ENCODE peak calls at places on chromosomes 1 and 21, in four cellular contexts. One of them, this sample, is unnamed.

GRCh38 chr1:2468041-2468472 is 8.0 kb upstream of the PLCH2 start:
- DNase-seq in hypothalamus: no peak
- DNase-seq in Right ventricle myocardium superior: no peak
- DNase-seq in AG04450: peak
- DNase-seq in this sample: no peak

GRCh38 chr1:32801096-32801713 is 16.0 kb downstream of the YARS1 start:
- DNase-seq in Right ventricle myocardium superior: no peak
- DNase-seq in hypothalamus: no peak
- DNase-seq in AG04450: peak
- DNase-seq in this sample: no peak

GRCh38 chr1:229624906-229625871 is 733 bp downstream of the TAF5L start:
- DNase-seq in Right ventricle myocardium superior: peak
- DNase-seq in AG04450: no peak
- DNase-seq in hypothalamus: peak
- DNase-seq in this sample: peak

GRCh38 chr1:200731654-200732332 is 6.9 kb upstream of the CAMSAP2 start:
- DNase-seq in AG04450: no peak
- DNase-seq in hypothalamus: no peak
- DNase-seq in Right ventricle myocardium superior: no peak
- DNase-seq in this sample: no peak

GRCh38 chr1:76862447-76862846 is 4.8 kb upstream of the ST6GALNAC5 start:
- DNase-seq in AG04450: peak
- DNase-seq in Right ventricle myocardium superior: no peak
- DNase-seq in hypothalamus: no peak
- DNase-seq in this sample: no peak

GRCh38 chr1:5905431-5905830 is 86.8 kb downstream of the NPHP4 start:
- DNase-seq in Right ventricle myocardium superior: no peak
- DNase-seq in AG04450: no peak
- DNase-seq in hypothalamus: no peak
- DNase-seq in this sample: no peak

GRCh38 chr1:9728451-9729295 is 77.1 kb downstream of the PIK3CD start:
- DNase-seq in AG04450: no peak
- DNase-seq in hypothalamus: no peak
- DNase-seq in Right ventricle myocardium superior: no peak
- DNase-seq in this sample: no peak

GRCh38 chr1:203649551-203650011 is 22.9 kb downstream of the ATP2B4 start:
- DNase-seq in hypothalamus: no peak
- DNase-seq in AG04450: no peak
- DNase-seq in Right ventricle myocardium superior: no peak
- DNase-seq in this sample: no peak

GRCh38 chr1:181778630-181779285 is 282.8 kb downstream of the ZNF648 start:
- DNase-seq in Right ventricle myocardium superior: no peak
- DNase-seq in hypothalamus: no peak
- DNase-seq in AG04450: no peak
- DNase-seq in this sample: no peak

GRCh38 chr1:18085387-18086074 is 22.1 kb upstream of the IGSF21 start:
- DNase-seq in AG04450: no peak
- DNase-seq in hypothalamus: no peak
- DNase-seq in Right ventricle myocardium superior: no peak
- DNase-seq in this sample: no peak

GRCh38 chr1:101188311-101188710 is 48.5 kb upstream of the S1PR1 start:
- DNase-seq in Right ventricle myocardium superior: no peak
- DNase-seq in AG04450: no peak
- DNase-seq in hypothalamus: no peak
- DNase-seq in this sample: no peak

GRCh38 chr1:94100785-94101612 is 19.9 kb downstream of the ABCA4 start:
- DNase-seq in hypothalamus: no peak
- DNase-seq in Right ventricle myocardium superior: no peak
- DNase-seq in AG04450: no peak
- DNase-seq in this sample: no peak

GRCh38 chr1:45594412-45594811 is 10.6 kb downstream of the NASP start:
- DNase-seq in hypothalamus: no peak
- DNase-seq in Right ventricle myocardium superior: no peak
- DNase-seq in AG04450: no peak
- DNase-seq in this sample: no peak

GRCh38 chr21:38299651-38300050 is 42.9 kb downstream of the KCNJ15 start:
- DNase-seq in AG04450: no peak
- DNase-seq in hypothalamus: no peak
- DNase-seq in Right ventricle myocardium superior: no peak
- DNase-seq in this sample: no peak

GRCh38 chr1:21517161-21517589 is 8.0 kb downstream of the ALPL start:
- DNase-seq in Right ventricle myocardium superior: no peak
- DNase-seq in hypothalamus: no peak
- DNase-seq in AG04450: no peak
- DNase-seq in this sample: no peak

GRCh38 chr21:10641107-10641506 is 119.7 kb downstream of the TPTE start:
- DNase-seq in AG04450: no peak
- DNase-seq in hypothalamus: no peak
- DNase-seq in Right ventricle myocardium superior: no peak
- DNase-seq in this sample: no peak

GRCh38 chr1:24289937-24290595 is 29.1 kb upstream of the GRHL3 start:
- DNase-seq in AG04450: peak
- DNase-seq in hypothalamus: peak
- DNase-seq in Right ventricle myocardium superior: peak
- DNase-seq in this sample: peak

GRCh38 chr1:156842618-156843300 is 16.2 kb downstream of the INSRR start:
- DNase-seq in AG04450: no peak
- DNase-seq in Right ventricle myocardium superior: no peak
- DNase-seq in hypothalamus: no peak
- DNase-seq in this sample: no peak

This sample was measured in lower leg skin.